ENCODE peak calls at places on chromosomes 6 and 20, in six cellular contexts. I is K562, X is GM12878, W is H1, E is GM12892, P is HepG2. N is an unnamed sample.

GRCh38 chr6:42424906-42425474 is 26.7 kb downstream of the TRERF1 start:
- DNase-seq in I (no peak), P (peak), W (no peak), E (no peak), X (no peak), N (no peak)

GRCh38 chr6:106620931-106621672 is 8.2 kb downstream of the RTN4IP1 start:
- DNase-seq in E (no peak), W (no peak), I (no peak), P (peak), X (no peak), N (no peak)

GRCh38 chr6:1987640-1988039 is 257.8 kb downstream of the GMDS start:
- DNase-seq in I (no peak), X (no peak), P (no peak), E (no peak), W (no peak), N (no peak)

GRCh38 chr6:110687326-110687725 is 127.9 kb downstream of the CDK19 start:
- DNase-seq in I (no peak), X (no peak), W (no peak), P (no peak), E (no peak), N (no peak)

GRCh38 chr20:2752631-2753455 is 47.6 kb downstream of the CPXM1 start:
- DNase-seq in P (peak), E (no peak), W (peak), I (peak), X (no peak), N (no peak)

GRCh38 chr6:21587925-21588811 is 5.4 kb upstream of the SOX4 start:
- DNase-seq in E (peak), I (no peak), W (no peak), P (peak), X (no peak), N (peak)

GRCh38 chr6:18141805-18142590 is 12.9 kb downstream of the TPMT start:
- DNase-seq in X (no peak), I (no peak), W (no peak), P (no peak), E (no peak), N (no peak)

GRCh38 chr6:106976270-106976669 is 1.7 kb upstream of the CD24 start:
- DNase-seq in X (no peak), I (no peak), E (no peak), W (no peak), P (no peak), N (no peak)

GRCh38 chr6:87653074-87653962 is 48.7 kb downstream of the AKIRIN2 start:
- DNase-seq in E (no peak), P (no peak), W (no peak), I (no peak), X (no peak), N (no peak)

GRCh38 chr6:15510536-15511247 is 152.1 kb downstream of the DTNBP1 start:
- DNase-seq in I (no peak), X (no peak), W (no peak), P (no peak), E (no peak), N (no peak)

GRCh38 chr20:63538204-63539091 is 1.3 kb upstream of the PTK6 start:
- DNase-seq in P (peak), W (no peak), E (no peak), X (no peak), I (no peak), N (no peak)

GRCh38 chr20:4811661-4812181 is 90.0 kb downstream of the PRND start:
- DNase-seq in E (no peak), W (no peak), X (peak), P (no peak), I (no peak), N (no peak)

GRCh38 chr6:148179786-148180185 is 162.9 kb upstream of the SASH1 start:
- DNase-seq in E (no peak), I (peak), P (no peak), X (no peak), W (no peak), N (no peak)

GRCh38 chr20:44601801-44602204 is 19.4 kb downstream of the PKIG start:
- DNase-seq in E (no peak), W (no peak), I (no peak), X (no peak), P (no peak), N (no peak)

GRCh38 chr6:41527721-41528408 is 18.3 kb upstream of the FOXP4 start:
- DNase-seq in W (no peak), X (no peak), E (no peak), P (peak), I (no peak), N (no peak)

GRCh38 chr6:168370310-168370991 is 50.9 kb upstream of the DACT2 start:
- DNase-seq in I (peak), E (no peak), X (no peak), W (peak), P (peak), N (peak)

GRCh38 chr20:1177680-1178079 is 7.1 kb downstream of the TMEM74B start:
- DNase-seq in P (peak), E (no peak), I (peak), X (no peak), W (peak), N (no peak)

GRCh38 chr6:79506251-79506650 is 31.0 kb downstream of the LCA5 start:
- DNase-seq in I (no peak), X (no peak), W (no peak), P (no peak), E (no peak), N (no peak)

GRCh38 chr6:7189101-7189721 is 81.5 kb downstream of the RREB1 start:
- DNase-seq in W (no peak), X (no peak), I (no peak), P (no peak), E (no peak), N (no peak)

GRCh38 chr6:138803914-138804313 is 8.0 kb downstream of the ECT2L start:
- DNase-seq in E (no peak), X (no peak), P (no peak), W (no peak), I (no peak), N (no peak)

GRCh38 chr20:16018881-16019280 is 554.4 kb downstream of the KIF16B start:
- DNase-seq in W (no peak), P (no peak), I (no peak), E (no peak), X (no peak), N (no peak)

GRCh38 chr6:93366506-93366905 is 52.9 kb downstream of the EPHA7 start:
- DNase-seq in W (no peak), P (no peak), I (no peak), X (no peak), E (no peak), N (no peak)

GRCh38 chr20:38126146-38126912 is 38.7 kb downstream of the TGM2 start:
- DNase-seq in W (no peak), P (no peak), I (no peak), X (no peak), E (no peak), N (no peak)

GRCh38 chr20:38128691-38129090 is 36.4 kb downstream of the TGM2 start:
- DNase-seq in E (no peak), I (no peak), W (no peak), P (no peak), X (no peak), N (no peak)

GRCh38 chr20:38125157-38126056 is 39.7 kb downstream of the TGM2 start:
- DNase-seq in W (no peak), P (peak), X (no peak), I (no peak), E (no peak), N (no peak)

GRCh38 chr20:38127920-38128528 is 37.0 kb downstream of the TGM2 start:
- DNase-seq in P (no peak), X (no peak), I (no peak), W (no peak), E (no peak), N (no peak)

GRCh38 chr20:38127011-38127621 is 38.0 kb downstream of the TGM2 start:
- DNase-seq in W (no peak), E (no peak), P (no peak), X (no peak), I (peak), N (no peak)
- TF ChIP-seq TAF1 in W (no peak), E (no peak), P (no peak), X (no peak), I (no peak), N (no peak)

GRCh38 chr20:62238569-62239277 is 402 bp downstream of the OSBPL2 start:
- DNase-seq in W (no peak), E (no peak), X (no peak), I (no peak), P (no peak), N (no peak)

GRCh38 chr20:62239278-62239879 is 1.1 kb downstream of the OSBPL2 start:
- DNase-seq in P (no peak), E (no peak), X (no peak), I (no peak), W (no peak), N (no peak)

GRCh38 chr20:62236674-62236996 is 1.7 kb upstream of the OSBPL2 start:
- DNase-seq in X (no peak), P (peak), E (no peak), W (no peak), I (peak), N (no peak)

GRCh38 chr20:62236997-62237771 is 1.1 kb upstream of the OSBPL2 start:
- DNase-seq in W (no peak), X (no peak), I (no peak), E (no peak), P (peak), N (no peak)

DNA sequence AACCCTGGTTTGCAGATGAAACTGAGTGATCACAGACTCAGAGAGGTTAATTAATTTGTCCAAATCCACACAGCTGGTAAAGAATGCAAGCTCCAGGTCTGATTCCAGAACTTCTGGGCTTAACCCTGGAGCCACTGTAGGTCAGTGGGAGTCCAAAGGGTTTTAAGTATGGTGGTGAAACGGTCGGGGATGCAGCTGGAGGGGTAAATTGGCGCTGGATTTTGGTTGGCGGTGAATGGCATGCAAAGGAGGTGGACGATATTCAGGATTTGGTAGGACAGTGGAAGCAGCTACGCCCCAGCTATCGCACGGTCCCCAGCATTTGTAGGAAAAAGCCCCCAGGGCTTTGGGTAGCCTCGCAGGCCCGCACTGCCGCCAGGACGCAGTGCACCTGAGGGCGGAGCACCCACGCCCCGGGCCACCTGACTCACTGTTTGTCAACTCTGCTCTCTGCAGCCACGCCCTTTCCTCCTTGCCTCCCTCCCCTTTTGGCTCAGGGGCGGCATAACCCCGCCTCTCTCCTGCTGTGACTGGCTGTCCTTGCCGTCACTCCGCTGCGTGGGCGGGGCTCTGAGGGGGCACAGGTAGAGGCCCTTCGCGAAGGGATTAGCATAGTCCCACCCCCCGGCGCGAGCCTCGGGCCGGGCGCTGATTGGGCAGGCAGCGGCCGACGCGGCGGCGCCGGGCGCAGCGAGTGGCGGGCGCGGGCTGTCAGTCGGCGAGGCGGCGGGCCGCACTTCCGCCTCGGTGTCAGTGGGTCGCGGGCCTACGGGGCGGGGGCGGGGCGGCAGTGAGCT is at the start of gene OSBPL2:
- DNase-seq in I (peak), W (peak), X (peak), P (peak), E (peak), N (peak)
- TF ChIP-seq POLR2A in I (no peak), W (no peak), X (peak), P (peak), E (no peak), N (no peak)

GRCh38 chr6:130457605-130458004 is 91.8 kb downstream of the TMEM200A start:
- DNase-seq in W (no peak), P (no peak), E (no peak), I (no peak), X (no peak), N (no peak)

GRCh38 chr6:130447374-130447773 is 81.6 kb downstream of the TMEM200A start:
- DNase-seq in E (no peak), X (no peak), P (no peak), W (no peak), I (no peak), N (no peak)

GRCh38 chr6:130452336-130452735 is 86.5 kb downstream of the TMEM200A start:
- DNase-seq in W (no peak), P (no peak), E (no peak), X (no peak), I (no peak), N (no peak)

GRCh38 chr6:130453230-130453629 is 87.4 kb downstream of the TMEM200A start:
- DNase-seq in X (no peak), I (no peak), E (no peak), W (no peak), P (no peak), N (no peak)
- TF ChIP-seq TAF1 in X (no peak), I (no peak), E (no peak), W (no peak), P (no peak), N (no peak)

DNA sequence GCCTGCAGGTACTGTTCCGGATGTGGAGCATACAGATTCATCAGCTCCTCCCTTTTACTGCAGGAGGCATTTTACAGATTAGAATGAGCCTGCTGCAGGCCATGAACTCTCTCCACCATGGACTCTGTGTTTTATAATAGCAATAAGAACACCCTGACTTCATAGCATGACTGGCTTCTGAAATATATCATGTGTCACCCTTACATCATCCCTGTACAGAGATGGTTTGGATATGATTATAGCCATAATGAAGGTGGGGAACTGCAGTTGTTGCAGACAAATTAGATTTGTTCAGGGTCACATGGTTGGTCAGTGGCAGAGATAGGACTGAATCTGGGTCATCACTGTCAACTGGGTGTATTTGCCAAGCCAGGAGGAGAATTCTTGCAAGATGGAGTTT is 100.7 kb downstream of the FOXO3 start:
- DNase-seq in W (no peak), I (no peak), X (no peak), P (no peak), E (no peak), N (no peak)
- TF ChIP-seq POLR2A in W (no peak), I (no peak), X (no peak), P (no peak), E (no peak), N (no peak)

GRCh38 chr6:101851911-101852310 is 458.4 kb downstream of the GRIK2 start:
- DNase-seq in W (no peak), I (no peak), P (no peak), E (no peak), X (no peak), N (no peak)
- TF ChIP-seq TAF1 in W (no peak), I (no peak), P (no peak), E (no peak), X (no peak), N (no peak)

DNA sequence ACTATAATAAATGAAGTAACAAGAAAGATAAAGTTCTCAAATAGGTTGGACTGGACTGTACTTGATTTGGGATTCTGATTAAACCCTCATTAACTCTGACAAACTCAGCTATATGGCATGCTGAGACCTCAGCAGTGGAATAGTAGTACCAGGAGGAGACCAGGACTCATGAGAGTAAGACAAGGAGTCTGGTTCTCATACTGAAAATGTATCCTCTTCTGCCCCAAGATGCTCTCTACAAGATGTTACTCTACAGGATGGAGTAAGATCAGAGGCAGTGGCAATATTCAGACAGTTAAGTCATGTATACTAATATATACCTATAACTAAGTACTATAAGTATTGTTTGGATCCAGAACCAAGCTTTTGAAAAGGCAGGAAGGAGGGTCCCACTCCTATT is 31.9 kb upstream of the SYNCRIP start:
- DNase-seq in E (no peak), X (no peak), W (no peak), I (no peak), P (no peak), N (no peak)
- TF ChIP-seq POLR2A in E (peak), X (peak), W (no peak), I (no peak), P (peak), N (no peak)

DNA sequence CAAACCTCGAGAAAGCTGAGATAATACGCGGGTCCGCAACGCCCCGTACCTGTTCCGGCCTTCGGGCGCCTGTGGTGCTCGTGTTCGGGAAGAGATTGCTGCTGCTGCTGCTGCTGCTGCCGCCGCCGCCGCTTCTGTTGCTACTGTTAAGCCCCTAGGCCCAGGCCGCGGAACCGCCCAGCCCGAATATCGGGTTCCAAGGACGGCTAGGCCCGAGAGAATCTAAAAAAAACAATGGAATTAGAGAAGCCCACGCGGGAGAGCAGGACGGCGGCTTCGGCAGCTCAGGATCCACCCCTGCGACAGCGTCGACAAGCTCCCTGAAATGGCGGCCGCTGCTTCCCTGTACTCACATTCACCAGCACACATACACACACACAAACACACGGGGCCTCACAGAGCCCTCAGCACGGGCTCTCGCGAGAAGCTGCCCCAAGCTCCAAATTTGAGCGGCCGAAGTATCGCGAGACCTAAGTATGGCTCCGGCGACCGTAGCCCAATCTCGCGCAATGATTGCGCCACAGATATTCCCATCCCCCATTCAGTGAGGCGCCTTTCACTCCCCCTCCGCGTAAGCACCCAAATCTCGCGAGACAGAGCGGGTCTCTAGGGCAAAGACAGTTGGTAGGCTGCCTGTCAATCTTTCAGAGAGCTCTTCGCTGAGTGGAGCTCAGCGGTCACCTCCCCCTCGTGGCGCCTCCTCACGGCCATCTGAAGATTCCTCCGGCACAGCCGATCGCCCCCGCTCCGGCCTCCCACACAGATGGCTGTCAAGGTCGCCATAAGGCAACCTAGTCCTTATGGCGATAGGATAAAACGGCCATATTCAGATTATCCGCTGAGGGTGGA is at the start of gene RBM39:
- DNase-seq in E (peak), W (peak), X (peak), I (peak), P (peak), N (peak)
- TF ChIP-seq TAF1 in E (peak), W (peak), X (peak), I (peak), P (peak), N (peak)

GRCh38 chr6:26232950-26233607 is 131.9 kb upstream of the BTN3A2 start:
- DNase-seq in E (no peak), W (no peak), P (no peak), I (no peak), X (peak), N (no peak)

GRCh38 chr6:26230336-26230735 is 134.7 kb upstream of the BTN3A2 start:
- DNase-seq in I (no peak), W (no peak), E (no peak), P (no peak), X (no peak), N (no peak)

GRCh38 chr6:26232306-26232949 is 132.6 kb upstream of the BTN3A2 start:
- DNase-seq in P (no peak), X (no peak), W (no peak), E (no peak), I (no peak), N (no peak)

GRCh38 chr6:26233608-26234420 is 131.2 kb upstream of the BTN3A2 start:
- DNase-seq in W (no peak), I (peak), X (peak), P (no peak), E (no peak), N (no peak)

GRCh38 chr6:26231006-26231587 is 133.9 kb upstream of the BTN3A2 start:
- DNase-seq in X (no peak), E (no peak), I (no peak), P (no peak), W (no peak), N (no peak)
- TF ChIP-seq POLR2A in X (no peak), E (no peak), I (peak), P (no peak), W (peak), N (no peak)